ENCODE peak calls at places on chromosome 9, in five cellular contexts. D, G, V, T and L are unnamed samples. For H3K27me3, the result is how much of the 10 kb centered on the place peaks cover.

GRCh38 chr9:18359335-18359734 is 114.6 kb upstream of the ADAMTSL1 start:
- DNase-seq in D (no peak), G (peak), V (no peak), T (no peak), L (no peak)

GRCh38 chr9:4320021-4320420 is 20.2 kb upstream of the GLIS3 start:
- DNase-seq in D (no peak), V (no peak), G (no peak), T (no peak), L (no peak)

GRCh38 chr9:74773886-74774479 is 113.7 kb downstream of the TRPM6 start:
- DNase-seq in V (peak), T (no peak), D (peak), G (no peak), L (peak)

GRCh38 chr9:69946800-69947437 is 96.7 kb upstream of the MAMDC2 start:
- DNase-seq in T (no peak), G (peak), V (peak), D (no peak), L (peak)

GRCh38 chr9:37146372-37146771 is 26.0 kb downstream of the ZCCHC7 start:
- DNase-seq in T (no peak), D (no peak), G (no peak), V (no peak), L (no peak)

GRCh38 chr9:114300153-114300845 is 22.6 kb upstream of the ORM1 start:
- DNase-seq in G (no peak), D (no peak), T (no peak), V (no peak), L (no peak)

GRCh38 chr9:19028835-19029451 is 4.1 kb downstream of the SAXO1 start:
- DNase-seq in T (no peak), V (peak), D (no peak), G (no peak), L (peak)

GRCh38 chr9:100364013-100364412 is 11.3 kb upstream of the TEX10 start:
- DNase-seq in T (no peak), D (no peak), G (no peak), V (no peak), L (no peak)

GRCh38 chr9:121185178-121185745 is 16.4 kb downstream of the RAB14 start:
- DNase-seq in V (no peak), G (no peak), D (no peak), T (no peak), L (no peak)

GRCh38 chr9:129584136-129584535 is 36.8 kb downstream of the C9orf50 start:
- DNase-seq in T (peak), V (peak), G (no peak), D (no peak), L (peak)

GRCh38 chr9:9560382-9561035 is 1052.3 kb downstream of the PTPRD start:
- DNase-seq in G (no peak), T (no peak), D (no peak), V (no peak), L (no peak)

GRCh38 chr9:107929439-107929838 is 439.9 kb upstream of the KLF4 start:
- DNase-seq in G (no peak), T (no peak), V (peak), D (peak), L (no peak)

GRCh38 chr9:128317629-128318028 is 4.6 kb downstream of the TRUB2 start:
- DNase-seq in T (no peak), G (no peak), V (no peak), D (no peak), L (no peak)

GRCh38 chr9:26527931-26528330 is 364.7 kb downstream of the CAAP1 start:
- DNase-seq in D (no peak), V (no peak), G (no peak), T (no peak), L (no peak)

GRCh38 chr9:81431662-81432061 is 257.7 kb downstream of the TLE1 start:
- DNase-seq in V (peak), T (no peak), G (peak), D (no peak), L (peak)

GRCh38 chr9:114372971-114373591 is 14.7 kb downstream of the AKNA start:
- DNase-seq in D (peak), V (no peak), G (no peak), T (peak), L (no peak)

GRCh38 chr9:121736964-121737462 is 85.6 kb downstream of the DAB2IP start:
- DNase-seq in G (no peak), V (no peak), D (peak), T (no peak), L (no peak)

GRCh38 chr9:86637515-86637914 is 283.3 kb upstream of the TUT7 start:
- DNase-seq in D (peak), V (peak), G (no peak), T (peak), L (no peak)

GRCh38 chr9:135214706-135215105 is 127.2 kb downstream of the OLFM1 start:
- DNase-seq in T (no peak), G (no peak), V (no peak), D (peak), L (no peak)

GRCh38 chr9:35689351-35689600 is 449 bp downstream of the TPM2 start:
- DNase-seq in D (no peak), V (no peak), G (no peak), T (no peak), L (no peak)

GRCh38 chr9:98031935-98032334 is 24.6 kb upstream of the NANS start:
- DNase-seq in G (no peak), V (peak), D (no peak), T (no peak), L (peak)

GRCh38 chr9:128716581-128717254 is 7.2 kb downstream of the ZDHHC12 start:
- DNase-seq in G (no peak), T (no peak), V (no peak), D (no peak), L (no peak)

GRCh38 chr9:130493476-130493875 is 48.7 kb downstream of the ASS1 start:
- DNase-seq in T (no peak), G (no peak), V (no peak), D (no peak), L (no peak)

GRCh38 chr9:90941661-90942060 is 140.0 kb downstream of the SYK start:
- DNase-seq in G (no peak), T (no peak), V (no peak), D (no peak), L (no peak)

GRCh38 chr9:3125602-3126392 is 281.9 kb upstream of the PUM3 start:
- DNase-seq in G (no peak), D (no peak), V (no peak), T (no peak), L (no peak)

GRCh38 chr9:4297151-4297794 is 2.6 kb downstream of the GLIS3 start:
- DNase-seq in G (no peak), D (peak), V (peak), T (no peak), L (no peak)

GRCh38 chr9:16615451-16615850 is 255.0 kb downstream of the BNC2 start:
- DNase-seq in T (no peak), V (no peak), D (no peak), G (no peak), L (no peak)

GRCh38 chr9:109297899-109298298 is 23.0 kb downstream of the EPB41L4B start:
- DNase-seq in G (peak), D (no peak), V (peak), T (no peak), L (no peak)

DNA sequence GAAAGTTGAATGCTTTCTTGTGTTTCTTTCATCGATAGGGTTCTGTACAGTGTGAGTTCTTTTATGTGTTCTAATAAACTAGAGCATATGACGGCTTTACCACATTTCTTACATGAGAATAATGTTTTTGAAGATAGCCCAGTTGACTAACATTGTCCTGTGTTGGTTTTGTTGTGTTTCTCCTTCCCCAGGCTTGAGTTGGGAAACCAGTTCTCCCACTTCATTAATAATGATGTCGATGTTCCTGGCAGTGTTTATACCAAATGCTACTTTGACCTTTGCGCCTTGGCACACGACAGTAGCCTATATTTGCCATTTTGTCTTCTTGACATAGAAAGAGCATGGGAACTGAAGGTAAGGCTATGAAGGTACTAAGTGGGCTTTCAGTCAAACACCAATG is 14.4 kb upstream of the ZNF782 start:
- DNase-seq in D (no peak), T (no peak), G (no peak), V (no peak), L (no peak)
- H3K27me3 ChIP-seq in D (under half), T (under half), G (under half), V (under half), L (under half)

GRCh38 chr9:77865385-77865784 is 166.2 kb downstream of the GNAQ start:
- DNase-seq in G (no peak), D (no peak), T (no peak), V (no peak), L (no peak)

GRCh38 chr9:77866882-77867281 is 164.7 kb downstream of the GNAQ start:
- DNase-seq in D (no peak), T (no peak), V (no peak), G (no peak), L (no peak)

DNA sequence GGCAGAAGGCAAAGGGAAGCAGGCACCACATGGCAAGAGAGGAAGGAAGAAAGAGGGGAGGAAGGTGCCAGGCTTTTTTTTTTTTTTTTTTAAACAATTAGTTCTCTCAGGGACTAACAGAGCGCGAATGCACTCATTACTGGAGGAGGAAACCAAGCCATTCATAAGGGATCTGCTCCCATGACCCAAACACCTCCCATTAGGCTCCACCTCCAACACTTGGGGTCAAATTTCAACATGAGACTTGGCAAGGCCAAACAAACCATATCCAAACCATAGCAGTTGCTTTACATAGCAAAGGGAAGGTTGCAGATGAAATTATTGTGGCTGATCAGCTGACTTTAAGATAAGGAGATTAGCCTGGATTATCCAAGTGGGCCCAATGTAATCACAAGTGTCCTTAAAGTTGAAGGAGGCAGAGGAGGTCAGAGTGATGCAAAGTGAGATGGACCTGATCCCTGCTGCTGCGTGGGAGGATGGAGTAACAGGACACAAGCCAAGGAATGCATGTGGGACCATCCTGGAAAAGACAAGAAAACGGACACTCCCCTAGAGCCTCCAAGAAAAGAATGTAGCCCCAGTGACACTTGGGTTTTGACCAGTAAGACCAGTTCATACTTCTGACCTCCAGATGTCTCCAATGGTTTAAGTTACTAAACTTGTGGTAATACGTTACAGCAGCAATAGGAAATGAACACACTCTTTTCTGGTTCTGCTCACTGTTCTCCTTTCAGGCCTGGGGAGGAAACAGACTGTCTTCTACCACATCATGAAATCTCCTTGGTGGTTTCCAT is 167.3 kb downstream of the GNAQ start:
- DNase-seq in G (no peak), V (no peak), T (peak), D (no peak), L (no peak)
- TF ChIP-seq CTCF in G (no peak), V (no peak), T (peak), D (no peak), L (no peak)

GRCh38 chr9:105950448-105950847 is 256.1 kb downstream of the TMEM38B start:
- DNase-seq in G (no peak), T (no peak), D (no peak), V (no peak), L (no peak)
- H3K27me3 ChIP-seq in G (under half), T (under half), D (under half), V (under half), L (under half)

GRCh38 chr9:88280816-88281382 is 107.3 kb upstream of the SPIN1 start:
- DNase-seq in D (no peak), G (no peak), T (no peak), V (peak), L (no peak)
- TF ChIP-seq CTCF in D (no peak), G (no peak), T (no peak), V (no peak), L (no peak)

GRCh38 chr9:84139296-84140100 is 158.9 kb downstream of the RMI1 start:
- DNase-seq in V (no peak), D (no peak), T (no peak), G (no peak), L (no peak)
- H3K27me3 ChIP-seq in V (under half), D (under half), T (under half), G (under half), L (half or more)

GRCh38 chr9:24961787-24962186 is 416.1 kb upstream of the IZUMO3 start:
- DNase-seq in V (no peak), T (no peak), D (no peak), G (no peak), L (no peak)
- TF ChIP-seq CTCF in V (no peak), T (no peak), D (no peak), G (no peak), L (no peak)

GRCh38 chr9:93992830-93993229 is 37.7 kb upstream of the BARX1 start:
- DNase-seq in G (no peak), T (no peak), V (no peak), D (no peak), L (no peak)
- H3K27me3 ChIP-seq in G (under half), T (under half), V (under half), D (under half), L (under half)